ENCODE peak calls at places on chromosomes 2 and 18, in seven cellular contexts. I, F, X, M, H, G and W are unnamed samples.

GRCh38 chr2:38933653-38934052 is 44.0 kb downstream of the ARHGEF33 start:
- DNase-seq in I (no peak), F (no peak), X (no peak), M (no peak), H (no peak), G (no peak), W (peak; percentile 51)

GRCh38 chr18:63199743-63200241 is 119.8 kb downstream of the BCL2 start:
- DNase-seq in I (no peak), F (peak; percentile 12), X (no peak), M (no peak), H (no peak), G (no peak), W (no peak)

GRCh38 chr18:21341141-21341540 is 99.1 kb downstream of the GREB1L start:
- DNase-seq in I (no peak), F (no peak), X (no peak), M (no peak), H (no peak), G (no peak), W (no peak)

GRCh38 chr2:75605770-75606535 is 40.6 kb upstream of the MRPL19 start:
- DNase-seq in I (no peak), F (peak; percentile 46), X (no peak), M (no peak), H (peak; percentile 69), G (no peak), W (no peak)

GRCh38 chr2:97870396-97870843 is 125.3 kb downstream of the TMEM131 start:
- DNase-seq in I (peak; percentile 79), F (peak; percentile 80), X (peak; percentile 87), M (no peak), H (peak; percentile 65), G (no peak), W (no peak)

GRCh38 chr2:172200495-172201085 is 97.9 kb upstream of the DLX2 start:
- DNase-seq in I (peak; percentile 49), F (peak; percentile 7), X (no peak), M (peak; percentile 32), H (no peak), G (no peak), W (no peak)

GRCh38 chr18:49016648-49017539 is 66.1 kb upstream of the SMAD7 start:
- DNase-seq in I (peak; percentile 60), F (peak; percentile 20), X (no peak), M (peak; percentile 18), H (peak; percentile 78), G (peak; percentile 67), W (peak; percentile 40)

GRCh38 chr2:240645346-240646060 is 20.2 kb downstream of the GPR35 start:
- DNase-seq in I (no peak), F (no peak), X (no peak), M (no peak), H (no peak), G (no peak), W (peak; percentile 22)

GRCh38 chr2:126383800-126384199 is 272.2 kb upstream of the GYPC start:
- DNase-seq in I (no peak), F (no peak), X (no peak), M (no peak), H (no peak), G (no peak), W (no peak)

GRCh38 chr18:30811580-30811979 is 231.0 kb downstream of the DSC3 start:
- DNase-seq in I (no peak), F (no peak), X (no peak), M (no peak), H (no peak), G (no peak), W (no peak)

GRCh38 chr18:13726972-13727331 is 479 bp downstream of the RNMT start:
- DNase-seq in I (no peak), F (peak; percentile 27), X (no peak), M (no peak), H (peak; percentile 43), G (no peak), W (no peak)

GRCh38 chr18:34729740-34730338 is 19.7 kb downstream of the DTNA start:
- DNase-seq in I (no peak), F (no peak), X (no peak), M (no peak), H (no peak), G (no peak), W (no peak)

GRCh38 chr2:23505984-23506380 is 121.0 kb downstream of the KLHL29 start:
- DNase-seq in I (no peak), F (no peak), X (no peak), M (no peak), H (no peak), G (no peak), W (no peak)

GRCh38 chr18:9950289-9951016 is 36.6 kb downstream of the VAPA start:
- DNase-seq in I (no peak), F (no peak), X (no peak), M (no peak), H (no peak), G (no peak), W (no peak)

GRCh38 chr2:29443627-29444026 is 328.4 kb downstream of the CLIP4 start:
- DNase-seq in I (no peak), F (no peak), X (no peak), M (no peak), H (no peak), G (no peak), W (no peak)

GRCh38 chr2:60530660-60531276 is 22.7 kb downstream of the BCL11A start:
- DNase-seq in I (no peak), F (no peak), X (no peak), M (peak; percentile 34), H (peak; percentile 84), G (no peak), W (peak; percentile 72)

GRCh38 chr2:28356095-28356911 is 36.4 kb upstream of the FOSL2 start:
- DNase-seq in I (no peak), F (peak; percentile 37), X (no peak), M (peak; percentile 63), H (no peak), G (no peak), W (peak; percentile 90)

GRCh38 chr2:218655751-218656150 is 3.7 kb downstream of the ZNF142 start:
- DNase-seq in I (no peak), F (no peak), X (no peak), M (no peak), H (no peak), G (no peak), W (no peak)

GRCh38 chr2:42903821-42904575 is 111.6 kb upstream of the HAAO start:
- DNase-seq in I (no peak), F (no peak), X (no peak), M (no peak), H (no peak), G (no peak), W (peak; percentile 40)
- TF ChIP-seq JUND in I (no peak), F (no peak), X (no peak), M (no peak), H (no peak), G (no peak), W (no peak)

GRCh38 chr2:53753036-53753435 is 14.6 kb upstream of the CHAC2 start:
- DNase-seq in I (no peak), F (no peak), X (no peak), M (no peak), H (no peak), G (no peak), W (no peak)

GRCh38 chr2:53756644-53757043 is 11.0 kb upstream of the CHAC2 start:
- DNase-seq in I (no peak), F (no peak), X (no peak), M (no peak), H (no peak), G (no peak), W (no peak)

GRCh38 chr2:53751728-53752127 is 15.9 kb upstream of the CHAC2 start:
- DNase-seq in I (no peak), F (no peak), X (no peak), M (no peak), H (no peak), G (no peak), W (no peak)

GRCh38 chr2:53752385-53752784 is 15.2 kb upstream of the CHAC2 start:
- DNase-seq in I (no peak), F (no peak), X (no peak), M (no peak), H (no peak), G (no peak), W (no peak)

GRCh38 chr2:53755022-53755630 is 12.5 kb upstream of the CHAC2 start:
- DNase-seq in I (no peak), F (no peak), X (no peak), M (no peak), H (no peak), G (no peak), W (no peak)
- TF ChIP-seq JUND in I (no peak), F (no peak), X (no peak), M (no peak), H (no peak), G (no peak), W (no peak)

DNA sequence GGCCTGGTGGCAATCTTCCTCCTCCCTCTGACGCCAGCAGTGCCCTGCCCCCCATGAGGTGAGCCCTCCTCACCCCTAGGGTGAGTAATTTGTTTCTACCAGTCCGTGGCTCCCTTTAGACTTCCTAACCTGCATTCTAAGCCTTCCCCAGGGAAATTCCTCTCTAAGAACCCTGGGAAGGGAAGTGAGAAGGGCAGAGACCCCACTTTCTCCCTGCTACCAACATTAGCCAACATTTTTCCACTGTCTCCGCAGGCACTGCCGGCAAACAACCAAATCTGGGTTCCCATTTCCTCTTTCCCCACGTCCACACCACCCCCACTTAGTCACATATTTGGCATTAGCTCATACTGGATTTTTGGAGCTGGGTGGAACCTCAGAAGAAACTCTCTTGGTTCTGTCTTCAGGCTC is 69.3 kb downstream of the NRP2 start:
- DNase-seq in I (no peak), F (no peak), X (no peak), M (no peak), H (no peak), G (no peak), W (no peak)
- TF ChIP-seq JUND in I (no peak), F (no peak), X (no peak), M (no peak), H (no peak), G (no peak), W (no peak)

GRCh38 chr2:232519581-232519980 is 607 bp upstream of the PRSS56 start:
- DNase-seq in I (no peak), F (no peak), X (no peak), M (no peak), H (no peak), G (no peak), W (no peak)

GRCh38 chr2:232520489-232520888 is 301 bp downstream of the PRSS56 start:
- DNase-seq in I (no peak), F (no peak), X (no peak), M (no peak), H (no peak), G (no peak), W (no peak)

GRCh38 chr2:232518844-232519243 is 1.3 kb upstream of the PRSS56 start:
- DNase-seq in I (no peak), F (no peak), X (no peak), M (no peak), H (no peak), G (no peak), W (no peak)

GRCh38 chr2:232521098-232521497 is 910 bp downstream of the PRSS56 start:
- DNase-seq in I (no peak), F (no peak), X (no peak), M (no peak), H (no peak), G (no peak), W (no peak)

DNA sequence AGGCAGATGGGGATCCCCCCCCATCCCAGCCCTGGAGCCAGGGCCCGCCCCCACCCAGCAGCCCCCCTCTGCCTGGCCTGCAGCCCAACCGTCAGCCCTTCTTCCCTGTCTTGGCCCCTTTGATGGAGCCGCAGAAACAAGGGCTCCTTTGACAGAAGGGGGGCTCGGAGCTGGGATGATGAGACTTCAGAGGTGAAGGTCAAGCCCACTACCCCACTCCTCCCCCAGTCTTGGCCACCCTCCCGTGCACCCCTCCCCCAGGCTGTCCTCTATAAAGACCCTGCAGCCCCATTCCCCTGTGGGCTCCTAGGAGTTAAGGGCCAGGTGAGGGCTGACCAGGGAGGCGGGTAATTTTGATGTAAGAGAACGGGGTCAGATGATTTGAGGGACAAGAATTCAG is at the start of gene PRSS56:
- DNase-seq in I (no peak), F (no peak), X (no peak), M (no peak), H (no peak), G (no peak), W (no peak)
- TF ChIP-seq JUND in I (no peak), F (no peak), X (no peak), M (no peak), H (no peak), G (no peak), W (no peak)